ENCODE peak calls at places on chromosomes 16 and 17, in ten cellular contexts. One of them, this sample, is unnamed.

GRCh38 chr16:72739577-72739976 is 308.4 kb downstream of the ZFHX3 start:
- DNase-seq in NCI-H460: no peak
- DNase-seq in left cardiac atrium: no peak
- DNase-seq in cardiac fibroblast: peak; percentile 49
- DNase-seq in nucleus accumbens: no peak
- DNase-seq in right cardiac atrium: no peak
- DNase-seq in endothelial cell of umbilical vein: no peak
- DNase-seq in keratinocyte: no peak
- DNase-seq in iris pigment epithelial cell: peak; percentile 64
- DNase-seq in HTR-8/SVneo: peak; percentile 15
- DNase-seq in this sample: no peak

GRCh38 chr16:1498899-1499676 is 5.9 kb downstream of the TELO2 start:
- DNase-seq in NCI-H460: no peak
- DNase-seq in left cardiac atrium: no peak
- DNase-seq in cardiac fibroblast: no peak
- DNase-seq in nucleus accumbens: no peak
- DNase-seq in right cardiac atrium: peak; percentile 27
- DNase-seq in endothelial cell of umbilical vein: no peak
- DNase-seq in keratinocyte: no peak
- DNase-seq in iris pigment epithelial cell: no peak
- DNase-seq in HTR-8/SVneo: no peak
- DNase-seq in this sample: no peak

GRCh38 chr17:73311428-73311780 is 397 bp downstream of the CDC42EP4 start:
- DNase-seq in NCI-H460: no peak
- DNase-seq in left cardiac atrium: no peak
- DNase-seq in cardiac fibroblast: no peak
- DNase-seq in nucleus accumbens: no peak
- DNase-seq in right cardiac atrium: peak; percentile 83
- DNase-seq in endothelial cell of umbilical vein: no peak
- DNase-seq in keratinocyte: no peak
- DNase-seq in iris pigment epithelial cell: no peak
- DNase-seq in HTR-8/SVneo: no peak
- DNase-seq in this sample: peak; percentile 78

GRCh38 chr17:351875-352420 is 659 bp downstream of the RPH3AL start:
- DNase-seq in NCI-H460: no peak
- DNase-seq in left cardiac atrium: no peak
- DNase-seq in cardiac fibroblast: no peak
- DNase-seq in nucleus accumbens: no peak
- DNase-seq in right cardiac atrium: no peak
- DNase-seq in endothelial cell of umbilical vein: no peak
- DNase-seq in keratinocyte: no peak
- DNase-seq in iris pigment epithelial cell: no peak
- DNase-seq in HTR-8/SVneo: no peak
- DNase-seq in this sample: peak; percentile 15

GRCh38 chr17:29572691-29573557 is 4.4 kb downstream of the TP53I13 start:
- DNase-seq in NCI-H460: no peak
- DNase-seq in left cardiac atrium: peak; percentile 81
- DNase-seq in cardiac fibroblast: peak; percentile 56
- DNase-seq in nucleus accumbens: peak; percentile 44
- DNase-seq in right cardiac atrium: peak; percentile 90
- DNase-seq in endothelial cell of umbilical vein: peak; percentile 53
- DNase-seq in keratinocyte: no peak
- DNase-seq in iris pigment epithelial cell: peak; percentile 58
- DNase-seq in HTR-8/SVneo: no peak
- DNase-seq in this sample: peak; percentile 99

GRCh38 chr17:73214851-73215250 is 22.0 kb downstream of the COG1 start:
- DNase-seq in NCI-H460: no peak
- DNase-seq in left cardiac atrium: no peak
- DNase-seq in cardiac fibroblast: no peak
- DNase-seq in nucleus accumbens: no peak
- DNase-seq in right cardiac atrium: no peak
- DNase-seq in endothelial cell of umbilical vein: no peak
- DNase-seq in keratinocyte: no peak
- DNase-seq in iris pigment epithelial cell: no peak
- DNase-seq in HTR-8/SVneo: no peak
- DNase-seq in this sample: no peak

GRCh38 chr17:65455154-65455971 is 106.1 kb downstream of the AXIN2 start:
- DNase-seq in NCI-H460: no peak
- DNase-seq in left cardiac atrium: no peak
- DNase-seq in cardiac fibroblast: no peak
- DNase-seq in nucleus accumbens: no peak
- DNase-seq in right cardiac atrium: no peak
- DNase-seq in endothelial cell of umbilical vein: no peak
- DNase-seq in keratinocyte: no peak
- DNase-seq in iris pigment epithelial cell: no peak
- DNase-seq in HTR-8/SVneo: no peak
- DNase-seq in this sample: no peak

GRCh38 chr16:13866073-13866472 is 53.9 kb upstream of the ERCC4 start:
- DNase-seq in NCI-H460: peak; percentile 79
- DNase-seq in left cardiac atrium: peak; percentile 85
- DNase-seq in cardiac fibroblast: peak; percentile 89
- DNase-seq in nucleus accumbens: peak; percentile 0
- DNase-seq in right cardiac atrium: peak; percentile 92
- DNase-seq in endothelial cell of umbilical vein: peak; percentile 73
- DNase-seq in keratinocyte: no peak
- DNase-seq in iris pigment epithelial cell: peak; percentile 82
- DNase-seq in HTR-8/SVneo: peak; percentile 41
- DNase-seq in this sample: peak; percentile 82

GRCh38 chr17:61139219-61139618 is 260.4 kb upstream of the TBX2 start:
- DNase-seq in NCI-H460: no peak
- DNase-seq in left cardiac atrium: no peak
- DNase-seq in cardiac fibroblast: peak; percentile 76
- DNase-seq in nucleus accumbens: no peak
- DNase-seq in right cardiac atrium: no peak
- DNase-seq in endothelial cell of umbilical vein: no peak
- DNase-seq in keratinocyte: no peak
- DNase-seq in iris pigment epithelial cell: peak; percentile 92
- DNase-seq in HTR-8/SVneo: peak; percentile 69
- DNase-seq in this sample: peak; percentile 84

GRCh38 chr16:24673155-24673554 is 56.3 kb upstream of the TNRC6A start:
- DNase-seq in NCI-H460: no peak
- DNase-seq in left cardiac atrium: no peak
- DNase-seq in cardiac fibroblast: no peak
- DNase-seq in nucleus accumbens: no peak
- DNase-seq in right cardiac atrium: no peak
- DNase-seq in endothelial cell of umbilical vein: no peak
- DNase-seq in keratinocyte: no peak
- DNase-seq in iris pigment epithelial cell: no peak
- DNase-seq in HTR-8/SVneo: no peak
- DNase-seq in this sample: no peak

GRCh38 chr16:88063201-88063773 is 112.1 kb downstream of the BANP start:
- DNase-seq in NCI-H460: no peak
- DNase-seq in left cardiac atrium: peak; percentile 57
- DNase-seq in cardiac fibroblast: peak; percentile 60
- DNase-seq in nucleus accumbens: peak; percentile 6
- DNase-seq in right cardiac atrium: peak; percentile 85
- DNase-seq in endothelial cell of umbilical vein: no peak
- DNase-seq in keratinocyte: no peak
- DNase-seq in iris pigment epithelial cell: peak; percentile 63
- DNase-seq in HTR-8/SVneo: no peak
- DNase-seq in this sample: peak; percentile 98

GRCh38 chr16:11312718-11313492 is 31.8 kb upstream of the PRM1 start:
- DNase-seq in NCI-H460: no peak
- DNase-seq in left cardiac atrium: no peak
- DNase-seq in cardiac fibroblast: peak; percentile 42
- DNase-seq in nucleus accumbens: no peak
- DNase-seq in right cardiac atrium: peak; percentile 46
- DNase-seq in endothelial cell of umbilical vein: no peak
- DNase-seq in keratinocyte: no peak
- DNase-seq in iris pigment epithelial cell: peak; percentile 75
- DNase-seq in HTR-8/SVneo: peak; percentile 57
- DNase-seq in this sample: peak; percentile 55

GRCh38 chr16:10126686-10127085 is 55.5 kb downstream of the GRIN2A start:
- DNase-seq in NCI-H460: no peak
- DNase-seq in left cardiac atrium: no peak
- DNase-seq in cardiac fibroblast: peak; percentile 58
- DNase-seq in nucleus accumbens: no peak
- DNase-seq in right cardiac atrium: no peak
- DNase-seq in endothelial cell of umbilical vein: no peak
- DNase-seq in keratinocyte: no peak
- DNase-seq in iris pigment epithelial cell: peak; percentile 3
- DNase-seq in HTR-8/SVneo: no peak
- DNase-seq in this sample: no peak

GRCh38 chr16:69411064-69411985 is 13.1 kb upstream of the CYB5B start:
- DNase-seq in NCI-H460: no peak
- DNase-seq in left cardiac atrium: no peak
- DNase-seq in cardiac fibroblast: no peak
- DNase-seq in nucleus accumbens: no peak
- DNase-seq in right cardiac atrium: no peak
- DNase-seq in endothelial cell of umbilical vein: no peak
- DNase-seq in keratinocyte: no peak
- DNase-seq in iris pigment epithelial cell: no peak
- DNase-seq in HTR-8/SVneo: no peak
- DNase-seq in this sample: no peak

GRCh38 chr16:57752581-57753447 is 17.2 kb downstream of the KATNB1 start:
- DNase-seq in NCI-H460: no peak
- DNase-seq in left cardiac atrium: no peak
- DNase-seq in cardiac fibroblast: no peak
- DNase-seq in nucleus accumbens: no peak
- DNase-seq in right cardiac atrium: peak; percentile 47
- DNase-seq in endothelial cell of umbilical vein: no peak
- DNase-seq in keratinocyte: no peak
- DNase-seq in iris pigment epithelial cell: no peak
- DNase-seq in HTR-8/SVneo: no peak
- DNase-seq in this sample: no peak

GRCh38 chr17:4246674-4247073 is 17.1 kb downstream of the ANKFY1 start:
- DNase-seq in NCI-H460: no peak
- DNase-seq in left cardiac atrium: no peak
- DNase-seq in cardiac fibroblast: no peak
- DNase-seq in nucleus accumbens: no peak
- DNase-seq in right cardiac atrium: no peak
- DNase-seq in endothelial cell of umbilical vein: no peak
- DNase-seq in keratinocyte: no peak
- DNase-seq in iris pigment epithelial cell: no peak
- DNase-seq in HTR-8/SVneo: no peak
- DNase-seq in this sample: no peak

GRCh38 chr17:80807014-80807413 is 184.6 kb upstream of the CHMP6 start:
- DNase-seq in NCI-H460: no peak
- DNase-seq in left cardiac atrium: no peak
- DNase-seq in cardiac fibroblast: no peak
- DNase-seq in nucleus accumbens: no peak
- DNase-seq in right cardiac atrium: no peak
- DNase-seq in endothelial cell of umbilical vein: no peak
- DNase-seq in keratinocyte: no peak
- DNase-seq in iris pigment epithelial cell: no peak
- DNase-seq in HTR-8/SVneo: no peak
- DNase-seq in this sample: no peak

GRCh38 chr16:87854053-87854906 is 15.0 kb downstream of the SLC7A5 start:
- DNase-seq in NCI-H460: no peak
- DNase-seq in left cardiac atrium: no peak
- DNase-seq in cardiac fibroblast: peak; percentile 47
- DNase-seq in nucleus accumbens: no peak
- DNase-seq in right cardiac atrium: peak; percentile 62
- DNase-seq in endothelial cell of umbilical vein: no peak
- DNase-seq in keratinocyte: no peak
- DNase-seq in iris pigment epithelial cell: no peak
- DNase-seq in HTR-8/SVneo: no peak
- DNase-seq in this sample: peak; percentile 88

GRCh38 chr17:204427-205175 is 23.2 kb upstream of the DOC2B start:
- DNase-seq in NCI-H460: no peak
- DNase-seq in left cardiac atrium: peak; percentile 18
- DNase-seq in cardiac fibroblast: no peak
- DNase-seq in nucleus accumbens: no peak
- DNase-seq in right cardiac atrium: no peak
- DNase-seq in endothelial cell of umbilical vein: no peak
- DNase-seq in keratinocyte: no peak
- DNase-seq in iris pigment epithelial cell: no peak
- DNase-seq in HTR-8/SVneo: no peak
- DNase-seq in this sample: peak; percentile 62

GRCh38 chr17:17153071-17153470 is 53.1 kb downstream of the PLD6 start:
- DNase-seq in NCI-H460: no peak
- DNase-seq in left cardiac atrium: no peak
- DNase-seq in cardiac fibroblast: no peak
- DNase-seq in nucleus accumbens: no peak
- DNase-seq in right cardiac atrium: peak; percentile 42
- DNase-seq in endothelial cell of umbilical vein: no peak
- DNase-seq in keratinocyte: no peak
- DNase-seq in iris pigment epithelial cell: no peak
- DNase-seq in HTR-8/SVneo: no peak
- DNase-seq in this sample: peak; percentile 54

GRCh38 chr16:67521095-67521804 is 7.4 kb upstream of the RIPOR1 start:
- DNase-seq in NCI-H460: peak; percentile 99
- DNase-seq in left cardiac atrium: peak; percentile 95
- DNase-seq in cardiac fibroblast: peak; percentile 99
- DNase-seq in nucleus accumbens: peak; percentile 82
- DNase-seq in right cardiac atrium: peak; percentile 97
- DNase-seq in endothelial cell of umbilical vein: peak; percentile 97
- DNase-seq in keratinocyte: peak; percentile 86
- DNase-seq in iris pigment epithelial cell: peak; percentile 92
- DNase-seq in HTR-8/SVneo: peak; percentile 92
- DNase-seq in this sample: peak; percentile 98

GRCh38 chr16:70254095-70254964 is 2.6 kb upstream of the EXOSC6 start:
- DNase-seq in NCI-H460: no peak
- DNase-seq in left cardiac atrium: no peak
- DNase-seq in cardiac fibroblast: no peak
- DNase-seq in nucleus accumbens: no peak
- DNase-seq in right cardiac atrium: no peak
- DNase-seq in endothelial cell of umbilical vein: no peak
- DNase-seq in keratinocyte: no peak
- DNase-seq in iris pigment epithelial cell: peak; percentile 76
- DNase-seq in HTR-8/SVneo: no peak
- DNase-seq in this sample: peak; percentile 51

GRCh38 chr17:65101371-65101770 is 35.8 kb upstream of the RGS9 start:
- DNase-seq in NCI-H460: no peak
- DNase-seq in left cardiac atrium: no peak
- DNase-seq in cardiac fibroblast: no peak
- DNase-seq in nucleus accumbens: no peak
- DNase-seq in right cardiac atrium: no peak
- DNase-seq in endothelial cell of umbilical vein: no peak
- DNase-seq in keratinocyte: no peak
- DNase-seq in iris pigment epithelial cell: no peak
- DNase-seq in HTR-8/SVneo: no peak
- DNase-seq in this sample: no peak

GRCh38 chr17:27352481-27353460 is 58.9 kb downstream of the WSB1 start:
- DNase-seq in NCI-H460: no peak
- DNase-seq in left cardiac atrium: no peak
- DNase-seq in cardiac fibroblast: peak; percentile 11
- DNase-seq in nucleus accumbens: no peak
- DNase-seq in right cardiac atrium: no peak
- DNase-seq in endothelial cell of umbilical vein: peak; percentile 74
- DNase-seq in keratinocyte: no peak
- DNase-seq in iris pigment epithelial cell: peak; percentile 32
- DNase-seq in HTR-8/SVneo: no peak
- DNase-seq in this sample: no peak

GRCh38 chr16:85461814-85462404 is 151.2 kb upstream of the GSE1 start:
- DNase-seq in NCI-H460: no peak
- DNase-seq in left cardiac atrium: no peak
- DNase-seq in cardiac fibroblast: peak; percentile 27
- DNase-seq in nucleus accumbens: no peak
- DNase-seq in right cardiac atrium: peak; percentile 75
- DNase-seq in endothelial cell of umbilical vein: no peak
- DNase-seq in keratinocyte: no peak
- DNase-seq in iris pigment epithelial cell: peak; percentile 55
- DNase-seq in HTR-8/SVneo: no peak
- DNase-seq in this sample: peak; percentile 97

GRCh38 chr17:59707182-59707970 is at the start of the genes PTRH2 and VMP1:
- DNase-seq in NCI-H460: peak; percentile 100
- DNase-seq in left cardiac atrium: peak; percentile 98
- DNase-seq in cardiac fibroblast: peak; percentile 100
- DNase-seq in nucleus accumbens: peak; percentile 96
- DNase-seq in right cardiac atrium: peak; percentile 99
- DNase-seq in endothelial cell of umbilical vein: peak; percentile 100
- DNase-seq in keratinocyte: peak; percentile 90
- DNase-seq in iris pigment epithelial cell: peak; percentile 100
- DNase-seq in HTR-8/SVneo: peak; percentile 100
- DNase-seq in this sample: peak; percentile 94

GRCh38 chr17:3738562-3739295 is 15.0 kb downstream of the HASPIN start:
- DNase-seq in NCI-H460: no peak
- DNase-seq in left cardiac atrium: no peak
- DNase-seq in cardiac fibroblast: no peak
- DNase-seq in nucleus accumbens: peak; percentile 61
- DNase-seq in right cardiac atrium: peak; percentile 64
- DNase-seq in endothelial cell of umbilical vein: no peak
- DNase-seq in keratinocyte: peak; percentile 41
- DNase-seq in iris pigment epithelial cell: no peak
- DNase-seq in HTR-8/SVneo: no peak
- DNase-seq in this sample: peak; percentile 21

GRCh38 chr17:15398736-15399331 is 57.4 kb upstream of the TEKT3 start:
- DNase-seq in NCI-H460: no peak
- DNase-seq in left cardiac atrium: peak; percentile 49
- DNase-seq in cardiac fibroblast: peak; percentile 51
- DNase-seq in nucleus accumbens: no peak
- DNase-seq in right cardiac atrium: peak; percentile 74
- DNase-seq in endothelial cell of umbilical vein: peak; percentile 5
- DNase-seq in keratinocyte: no peak
- DNase-seq in iris pigment epithelial cell: peak; percentile 46
- DNase-seq in HTR-8/SVneo: no peak
- DNase-seq in this sample: peak; percentile 81

This sample was measured in osteoblast.